ENCODE peak calls at places on chromosomes 1 and 21, in four cellular contexts. M, Y, N and F are unnamed samples.

GRCh38 chr1:7331926-7332535 is 439.1 kb upstream of the VAMP3 start:
- DNase-seq in N (peak), M (no peak), Y (no peak), F (peak)

GRCh38 chr1:36884801-36885200 is 149.5 kb downstream of the GRIK3 start:
- DNase-seq in M (no peak), N (peak), Y (no peak), F (peak)

GRCh38 chr1:42949312-42950145 is 9.1 kb downstream of the SLC2A1 start:
- DNase-seq in N (no peak), M (no peak), Y (no peak), F (no peak)

GRCh38 chr1:228043281-228043845 is 36.6 kb downstream of the WNT3A start:
- DNase-seq in Y (no peak), M (peak), N (peak), F (no peak)

GRCh38 chr1:225626698-225627097 is 26.2 kb downstream of the ENAH start:
- DNase-seq in N (no peak), Y (peak), M (no peak), F (no peak)

GRCh38 chr1:228860911-228861829 is 125.9 kb downstream of the RHOU start:
- DNase-seq in Y (peak), N (peak), M (no peak), F (peak)

GRCh38 chr1:25066253-25066652 is 136.2 kb upstream of the RUNX3 start:
- DNase-seq in Y (peak), M (no peak), N (no peak), F (no peak)

GRCh38 chr1:31639543-31639942 is 5.1 kb downstream of the PEF1 start:
- DNase-seq in N (no peak), Y (peak), M (no peak), F (no peak)

GRCh38 chr1:86846166-86846647 is 67.7 kb downstream of the SELENOF start:
- DNase-seq in Y (peak), M (no peak), N (no peak), F (no peak)

GRCh38 chr1:7462627-7463026 is 308.5 kb upstream of the VAMP3 start:
- DNase-seq in Y (no peak), N (no peak), M (no peak), F (no peak)

GRCh38 chr1:12480748-12481362 is 137.2 kb downstream of the DHRS3 start:
- DNase-seq in N (no peak), M (no peak), Y (peak), F (peak)

GRCh38 chr1:199843856-199844255 is 183.7 kb upstream of the NR5A2 start:
- DNase-seq in N (no peak), Y (no peak), M (no peak), F (no peak)

GRCh38 chr1:58573138-58573537 is 3.9 kb downstream of the TACSTD2 start:
- DNase-seq in N (no peak), M (no peak), Y (no peak), F (no peak)

GRCh38 chr1:243596441-243597183 is 253.4 kb downstream of the AKT3 start:
- DNase-seq in M (no peak), Y (peak), N (no peak), F (no peak)

GRCh38 chr1:235670157-235670776 is 20.7 kb upstream of the GNG4 start:
- DNase-seq in Y (peak), N (peak), M (no peak), F (no peak)

GRCh38 chr1:63713041-63713440 is 60.8 kb upstream of the ROR1 start:
- DNase-seq in N (no peak), M (no peak), Y (no peak), F (no peak)

GRCh38 chr1:109913360-109913879 is 2.8 kb downstream of the CSF1 start:
- DNase-seq in Y (no peak), M (no peak), N (no peak), F (no peak)

GRCh38 chr21:44483288-44484237 is 28.3 kb downstream of the LRRC3 start:
- DNase-seq in M (no peak), N (no peak), Y (no peak), F (no peak)

GRCh38 chr1:220239945-220240344 is 32.3 kb downstream of the RAB3GAP2 start:
- DNase-seq in N (no peak), M (no peak), Y (no peak), F (no peak)

GRCh38 chr1:22229374-22229773 is 86.5 kb upstream of the WNT4 start:
- DNase-seq in Y (peak), M (no peak), N (no peak), F (no peak)

GRCh38 chr1:153540394-153541361 is at the start of gene S100A5:
- DNase-seq in N (no peak), M (no peak), Y (no peak), F (no peak)

GRCh38 chr1:44855742-44856141 is 12.7 kb upstream of the PTCH2 start:
- DNase-seq in M (no peak), Y (no peak), N (no peak), F (no peak)

GRCh38 chr1:110746644-110747259 is 72.0 kb upstream of the KCNA3 start:
- DNase-seq in M (no peak), Y (peak), N (peak), F (no peak)

GRCh38 chr1:180954766-180955165 is 42.1 kb downstream of the KIAA1614 start:
- DNase-seq in M (no peak), N (no peak), Y (no peak), F (no peak)

GRCh38 chr1:238451006-238451405 is 560.3 kb upstream of the ZP4 start:
- DNase-seq in N (no peak), M (no peak), Y (peak), F (no peak)

GRCh38 chr1:247576514-247576913 is 11.6 kb upstream of the OR2G2 start:
- DNase-seq in M (no peak), Y (peak), N (no peak), F (no peak)
- TF ChIP-seq CTCF in M (no peak), Y (peak), N (peak), F (peak)

GRCh38 chr1:223832637-223832943 is 13.2 kb downstream of the TP53BP2 start:
- DNase-seq in M (no peak), N (no peak), Y (no peak), F (no peak)
- TF ChIP-seq CTCF in M (no peak), N (no peak), Y (no peak), F (no peak)

GRCh38 chr1:46288485-46289133 is 14.8 kb downstream of the LRRC41 start:
- DNase-seq in M (no peak), Y (peak), N (no peak), F (no peak)

GRCh38 chr1:46289976-46290375 is 13.4 kb downstream of the LRRC41 start:
- DNase-seq in N (no peak), M (no peak), Y (no peak), F (no peak)

GRCh38 chr1:46284597-46285564 is 18.5 kb downstream of the LRRC41 start:
- DNase-seq in M (no peak), N (no peak), Y (peak), F (no peak)

GRCh38 chr1:46289134-46289494 is 14.3 kb downstream of the LRRC41 start:
- DNase-seq in N (no peak), Y (no peak), M (no peak), F (no peak)

DNA sequence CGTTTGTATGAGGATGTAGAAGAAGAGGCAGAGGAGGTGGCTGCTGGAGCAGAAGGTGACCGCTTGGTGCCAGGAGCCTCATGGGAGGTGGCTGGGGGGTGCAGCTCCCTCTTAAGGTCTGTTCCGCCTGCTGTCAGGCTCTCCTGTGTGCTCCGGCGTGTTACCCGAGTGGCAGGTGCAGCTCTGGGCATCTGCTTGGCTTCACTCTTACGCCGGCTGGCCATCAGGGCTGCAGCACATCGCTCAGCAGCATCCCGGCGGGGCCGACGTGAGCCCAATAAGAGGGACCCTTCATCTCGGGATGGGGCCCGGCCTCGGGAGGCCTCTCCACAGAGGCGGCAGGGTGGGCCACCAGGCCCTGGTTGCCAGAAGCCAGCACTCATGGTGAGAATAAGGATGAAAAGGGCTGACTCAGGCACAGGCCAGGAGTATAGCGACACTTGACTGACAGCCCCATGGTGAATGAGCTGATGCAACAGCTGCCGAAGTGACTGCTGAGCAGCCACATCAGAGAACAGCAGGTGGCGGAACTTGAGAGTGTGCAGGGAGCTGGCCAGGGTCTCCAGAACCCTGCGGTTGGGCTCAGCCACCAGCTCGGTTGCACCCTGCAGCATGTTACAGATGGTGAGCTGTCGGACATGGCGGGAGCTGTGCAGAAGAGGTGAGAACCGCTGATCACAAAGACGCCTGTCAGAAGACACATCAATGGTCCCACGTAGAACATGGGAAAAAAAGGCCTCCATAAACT is 17.5 kb downstream of the LRRC41 start:
- DNase-seq in M (no peak), Y (no peak), N (peak), F (no peak)
- TF ChIP-seq CTCF in M (no peak), Y (no peak), N (no peak), F (no peak)

DNA sequence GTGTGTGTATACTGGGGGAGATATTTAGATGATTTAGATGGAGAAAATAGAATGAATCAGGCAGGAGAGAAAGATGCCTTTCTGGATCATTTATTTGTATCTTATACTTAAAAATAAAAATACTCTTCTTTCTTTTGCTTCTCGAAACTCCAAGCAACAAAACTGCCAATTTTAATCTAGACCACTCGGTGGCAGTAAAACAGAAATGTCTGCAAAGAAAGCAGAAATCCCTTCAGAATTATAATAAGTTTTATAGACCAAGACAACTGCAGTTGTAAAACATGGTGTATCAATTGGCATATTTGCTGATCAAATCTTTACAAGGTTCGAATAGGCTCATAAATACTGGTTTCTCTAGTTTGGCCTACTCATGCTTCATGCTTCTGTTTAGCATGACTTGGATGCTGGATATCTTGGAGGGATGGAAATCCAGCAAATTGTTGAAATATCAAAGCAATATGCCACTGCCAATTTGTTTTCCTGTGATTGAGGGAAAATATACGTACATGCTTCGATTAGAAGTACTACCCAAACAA is 15.1 kb upstream of the C1orf87 start:
- DNase-seq in N (no peak), M (no peak), Y (peak), F (no peak)
- TF ChIP-seq CTCF in N (peak), M (no peak), Y (peak), F (peak)

GRCh38 chr1:13543927-13544556 is 30.2 kb upstream of the LRRC38 start:
- DNase-seq in Y (peak), M (no peak), N (no peak), F (no peak)
- TF ChIP-seq CTCF in Y (peak), M (no peak), N (peak), F (no peak)

DNA sequence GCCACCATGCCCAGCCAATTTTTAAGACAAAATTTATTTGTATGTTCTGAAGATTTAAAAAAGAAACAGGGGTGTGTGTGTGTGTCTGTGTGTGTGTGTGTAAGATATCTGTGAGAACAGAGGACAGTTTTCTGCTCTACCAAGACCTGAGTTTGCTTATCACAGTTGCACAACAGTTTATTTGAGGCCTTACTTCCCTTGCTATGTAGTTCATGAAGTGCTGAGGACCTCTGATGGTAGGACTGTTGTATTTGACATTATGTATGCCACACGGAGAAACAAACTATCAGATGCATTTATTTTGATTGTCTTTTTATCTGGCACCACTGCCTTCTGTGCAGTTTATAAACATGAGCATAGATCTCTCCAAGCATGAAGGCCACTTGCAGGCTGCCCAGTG is 355.2 kb downstream of the PBX1 start:
- DNase-seq in M (no peak), Y (peak), N (no peak), F (no peak)
- TF ChIP-seq CTCF in M (no peak), Y (peak), N (peak), F (peak)

GRCh38 chr1:150621497-150622113 is 7.8 kb downstream of the ENSA start:
- DNase-seq in N (no peak), M (no peak), Y (peak), F (no peak)

GRCh38 chr1:150615346-150616201 is 13.8 kb downstream of the ENSA start:
- DNase-seq in Y (no peak), N (no peak), M (no peak), F (no peak)

GRCh38 chr1:150622219-150622975 is 7.0 kb downstream of the ENSA start:
- DNase-seq in M (no peak), Y (no peak), N (peak), F (no peak)

GRCh38 chr1:150620919-150621318 is 8.5 kb downstream of the ENSA start:
- DNase-seq in Y (no peak), N (no peak), M (no peak), F (no peak)

DNA sequence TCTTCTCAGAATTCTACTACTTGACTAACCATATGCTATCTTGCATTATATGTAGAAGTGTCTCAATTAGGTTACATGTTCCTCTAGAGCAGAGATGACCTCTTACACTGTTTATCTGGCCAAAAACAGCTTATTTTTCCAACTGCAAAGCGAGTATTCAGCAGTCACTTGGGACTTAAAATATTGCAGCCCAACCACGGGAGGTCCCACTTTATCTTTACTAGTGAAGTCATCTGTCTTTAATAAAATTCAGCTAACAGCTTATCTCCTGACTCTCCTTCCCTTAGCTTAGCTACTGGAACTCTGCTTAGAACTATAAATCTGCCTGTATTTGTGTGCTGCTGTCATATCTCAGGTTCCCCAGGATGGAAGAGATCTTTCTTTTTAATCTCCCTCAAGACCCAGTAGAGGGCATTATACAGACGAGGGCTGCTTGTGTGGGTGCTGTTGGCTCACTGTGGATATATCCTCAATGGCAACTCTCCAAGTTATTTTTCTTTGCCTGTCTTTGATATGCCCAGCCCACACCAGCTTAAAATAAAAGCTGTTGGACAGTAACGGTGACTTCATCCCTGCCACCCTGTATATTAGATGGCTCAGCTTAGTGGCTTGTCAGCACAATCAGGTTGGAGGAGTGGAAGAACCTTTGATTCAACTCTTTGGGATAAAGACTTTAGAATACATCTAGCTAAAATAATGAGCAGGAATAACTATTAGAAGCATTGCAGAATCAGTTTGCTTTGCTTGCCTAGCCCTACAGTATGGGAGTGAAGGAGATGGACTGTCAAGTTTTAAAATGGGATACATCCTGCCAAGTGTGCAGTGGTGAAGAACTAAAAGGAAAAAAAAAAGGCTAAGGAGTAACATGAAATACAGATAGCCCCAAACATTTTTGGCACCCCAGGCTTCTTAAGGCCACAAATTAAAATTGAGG is 9.6 kb downstream of the ENSA start:
- DNase-seq in M (no peak), N (no peak), Y (peak), F (no peak)
- TF ChIP-seq CTCF in M (no peak), N (peak), Y (peak), F (peak)